ENCODE peak calls at places on chromosomes 3 and 15, in nine cellular contexts. O is NAMALWA, L is lung, J is T-helper 9 cell, K is PC-3, Q is kidney tubule cell, I is NCI-H1417, C is caudate nucleus, V is NCI-H460. S is an unnamed sample.

GRCh38 chr15:36905908-36906307 is 194.4 kb downstream of the MEIS2 start:
- DNase-seq in O (no peak), L (no peak), J (no peak), K (no peak), Q (peak), I (no peak), C (no peak), V (no peak), S (peak)

GRCh38 chr15:73051402-73051810 is 857 bp upstream of the NEO1 start:
- DNase-seq in O (no peak), L (peak), J (no peak), K (peak), Q (no peak), I (no peak), C (peak), V (no peak), S (peak)

GRCh38 chr3:158845748-158846350 is 44.0 kb downstream of the MFSD1 start:
- DNase-seq in O (peak), L (no peak), J (peak), K (peak), Q (peak), I (peak), C (no peak), V (peak), S (peak)

GRCh38 chr3:31035681-31036080 is 141.2 kb upstream of the GADL1 start:
- DNase-seq in O (no peak), L (no peak), J (no peak), K (no peak), Q (no peak), I (no peak), C (no peak), V (no peak), S (no peak)

GRCh38 chr3:157407769-157408168 is 28.9 kb upstream of the PTX3 start:
- DNase-seq in O (no peak), L (no peak), J (no peak), K (no peak), Q (no peak), I (no peak), C (no peak), V (no peak), S (no peak)

GRCh38 chr3:189773056-189773455 is 141.9 kb downstream of the TP63 start:
- DNase-seq in O (no peak), L (no peak), J (no peak), K (peak), Q (peak), I (no peak), C (no peak), V (no peak), S (no peak)

GRCh38 chr3:94098487-94098886 is 35.6 kb downstream of the NSUN3 start:
- DNase-seq in O (no peak), L (no peak), J (no peak), K (no peak), Q (no peak), I (peak), C (no peak), V (no peak), S (no peak)

GRCh38 chr3:11770477-11771381 is 76.0 kb downstream of the TAMM41 start:
- DNase-seq in O (peak), L (peak), J (peak), K (peak), Q (peak), I (peak), C (peak), V (peak), S (peak)

GRCh38 chr3:41503998-41504623 is 304.8 kb downstream of the CTNNB1 start:
- DNase-seq in O (no peak), L (no peak), J (no peak), K (no peak), Q (no peak), I (no peak), C (no peak), V (no peak), S (no peak)

GRCh38 chr3:77871436-77871835 is 831.5 kb downstream of the ROBO2 start:
- DNase-seq in O (no peak), L (no peak), J (no peak), K (no peak), Q (peak), I (no peak), C (no peak), V (no peak), S (no peak)

GRCh38 chr3:11582123-11582968 is 61.4 kb downstream of the VGLL4 start:
- DNase-seq in O (peak), L (peak), J (no peak), K (no peak), Q (peak), I (no peak), C (peak), V (no peak), S (peak)

GRCh38 chr3:127488740-127489139 is 101.8 kb downstream of the TPRA1 start:
- DNase-seq in O (no peak), L (peak), J (no peak), K (no peak), Q (no peak), I (no peak), C (no peak), V (no peak), S (no peak)

GRCh38 chr15:64006642-64007041 is 39.6 kb downstream of the DAPK2 start:
- DNase-seq in O (no peak), L (no peak), J (no peak), K (no peak), Q (peak), I (no peak), C (no peak), V (no peak), S (peak)

GRCh38 chr15:72532991-72533601 is 59.0 kb downstream of the ARIH1 start:
- DNase-seq in O (peak), L (no peak), J (no peak), K (no peak), Q (no peak), I (no peak), C (no peak), V (no peak), S (peak)

GRCh38 chr3:127182446-127182845 is 10.5 kb upstream of the PRR23E start:
- DNase-seq in O (no peak), L (peak), J (no peak), K (no peak), Q (no peak), I (peak), C (no peak), V (no peak), S (no peak)

S was measured in Calu3.